ENCODE peak calls at places on chromosomes 7 and 10, in eight cellular contexts. V, J, G, N, U, L, E and M are unnamed samples.

GRCh38 chr7:155591055-155591750 is 44.8 kb upstream of the CNPY1 start:
- DNase-seq in E (no peak), G (no peak), U (no peak), V (peak; percentile 53), L (peak; percentile 63), J (no peak), N (no peak), M (no peak)

GRCh38 chr10:126122856-126123255 is 226.5 kb downstream of the FANK1 start:
- DNase-seq in U (no peak), L (no peak), G (no peak), J (no peak), E (no peak), N (no peak), V (no peak), M (no peak)

GRCh38 chr10:44723654-44724053 is 187.5 kb upstream of the TMEM72 start:
- DNase-seq in J (no peak), U (no peak), N (no peak), L (no peak), G (peak; percentile 77), E (peak; percentile 72), V (peak; percentile 76), M (peak; percentile 43)

GRCh38 chr7:95905165-95905564 is 132.8 kb downstream of the DYNC1I1 start:
- DNase-seq in U (no peak), N (no peak), G (peak; percentile 12), V (no peak), E (no peak), L (no peak), J (no peak), M (peak; percentile 9)

GRCh38 chr7:36638140-36638539 is 86.2 kb downstream of the AOAH start:
- DNase-seq in G (no peak), J (no peak), L (no peak), V (no peak), E (no peak), N (no peak), U (no peak), M (no peak)

GRCh38 chr10:69684981-69685353 is 54.9 kb downstream of the FAM241B start:
- DNase-seq in U (no peak), G (no peak), V (peak; percentile 35), J (no peak), N (no peak), E (no peak), L (no peak), M (no peak)

GRCh38 chr10:6382081-6382480 is 179.3 kb downstream of the PFKFB3 start:
- DNase-seq in V (no peak), G (no peak), U (no peak), L (no peak), E (no peak), J (no peak), N (peak; percentile 20), M (peak; percentile 67)

GRCh38 chr10:96619803-96620773 is 33.3 kb upstream of the TM9SF3 start:
- DNase-seq in V (no peak), J (no peak), U (no peak), N (no peak), L (peak; percentile 34), E (no peak), G (no peak), M (peak; percentile 36)

GRCh38 chr10:45063605-45064231 is 63.0 kb downstream of the ZNF22 start:
- DNase-seq in G (no peak), L (no peak), V (no peak), U (no peak), J (no peak), N (no peak), E (no peak), M (no peak)

GRCh38 chr10:103125323-103126267 is 67.5 kb downstream of the NT5C2 start:
- DNase-seq in G (peak; percentile 38), N (no peak), J (no peak), U (no peak), L (no peak), V (no peak), E (no peak), M (no peak)

GRCh38 chr10:71790749-71791440 is 17.6 kb upstream of the VSIR start:
- DNase-seq in J (no peak), V (no peak), E (no peak), U (no peak), N (no peak), L (no peak), G (no peak), M (no peak)
- H3K4me3 ChIP-seq in J (no peak overlapping the region), V (no peak overlapping the region), E (no peak overlapping the region), U (no peak overlapping the region), N (no peak overlapping the region), L (no peak overlapping the region), G (no peak overlapping the region), M (no peak overlapping the region)

GRCh38 chr7:82154728-82155127 is 288.8 kb downstream of the CACNA2D1 start:
- DNase-seq in G (no peak), E (no peak), N (no peak), L (no peak), V (no peak), U (no peak), J (no peak), M (no peak)

GRCh38 chr7:82153776-82154175 is 289.8 kb downstream of the CACNA2D1 start:
- DNase-seq in V (no peak), L (no peak), U (no peak), G (no peak), E (no peak), N (no peak), J (no peak), M (no peak)

GRCh38 chr7:82156938-82157337 is 286.6 kb downstream of the CACNA2D1 start:
- DNase-seq in E (no peak), V (no peak), U (no peak), J (no peak), N (no peak), G (no peak), L (no peak), M (no peak)

GRCh38 chr7:82158327-82158726 is 285.2 kb downstream of the CACNA2D1 start:
- DNase-seq in G (no peak), J (no peak), L (no peak), N (no peak), E (no peak), V (no peak), U (no peak), M (no peak)

GRCh38 chr7:82156168-82156567 is 287.4 kb downstream of the CACNA2D1 start:
- DNase-seq in J (no peak), V (no peak), N (no peak), E (no peak), L (no peak), U (no peak), G (no peak), M (no peak)
- H3K4me3 ChIP-seq in J (no peak overlapping the region), V (no peak overlapping the region), N (no peak overlapping the region), E (no peak overlapping the region), L (no peak overlapping the region), U (no peak overlapping the region), G (no peak overlapping the region), M (no peak overlapping the region)

DNA sequence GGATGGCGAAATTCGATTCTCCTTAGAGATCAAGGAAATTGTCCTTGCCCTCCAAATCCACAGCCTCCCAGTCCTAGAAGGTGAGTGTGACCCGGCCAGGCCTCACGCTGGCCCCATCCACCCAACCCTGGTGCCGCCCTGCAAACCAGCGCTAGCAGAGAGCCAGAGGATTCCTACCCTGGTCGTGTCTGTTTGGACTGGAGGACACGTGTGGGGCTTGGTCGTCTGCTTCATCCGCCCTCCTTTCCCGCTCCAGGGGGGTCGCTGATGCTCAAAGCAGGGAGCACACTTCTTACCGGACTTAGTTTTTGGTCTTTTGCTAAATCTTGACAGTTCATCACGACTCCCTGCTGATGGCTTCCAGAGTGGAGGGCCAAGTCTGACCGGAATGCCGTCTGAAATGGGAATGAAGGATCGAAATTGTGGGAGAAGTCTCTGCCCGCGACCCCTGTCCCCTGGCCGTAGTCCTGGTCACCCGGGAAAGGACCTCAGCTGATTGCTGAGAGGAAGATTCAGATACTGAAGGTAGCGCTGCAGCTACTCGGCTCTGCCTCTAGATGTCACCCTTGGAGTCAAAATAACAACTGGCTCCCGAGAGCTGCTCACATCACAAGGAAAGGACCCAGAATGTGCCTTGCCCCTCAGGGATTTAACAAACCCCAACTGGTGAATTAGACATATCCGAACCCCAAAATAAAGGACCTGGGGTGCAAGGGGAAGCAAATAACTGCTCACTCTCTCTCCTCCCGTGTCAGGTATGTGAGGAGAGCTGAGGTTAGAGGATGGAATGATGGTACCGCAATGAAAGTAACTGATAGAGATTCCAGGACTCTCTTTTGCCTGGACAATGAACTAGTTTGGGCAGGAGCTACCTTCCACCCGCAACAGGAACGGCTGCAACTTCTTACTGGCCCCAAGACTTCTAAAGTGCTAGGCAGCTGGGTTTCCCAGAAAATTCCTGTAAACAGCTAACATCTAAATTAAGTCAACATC is 23.5 kb upstream of the ORC5 start:
- DNase-seq in U (no peak), J (peak; percentile 4), N (peak; percentile 19), E (peak; percentile 32), L (peak; percentile 30), V (no peak), G (peak; percentile 54), M (peak; percentile 66)
- H3K4me3 ChIP-seq in U (no peak overlapping the region), J (no peak overlapping the region), N (no peak overlapping the region), E (no peak overlapping the region), L (no peak overlapping the region), V (no peak overlapping the region), G (no peak overlapping the region), M (no peak overlapping the region)

GRCh38 chr7:22729180-22729579 is 2.2 kb downstream of the IL6 start:
- DNase-seq in J (no peak), L (no peak), V (no peak), G (peak; percentile 4), N (no peak), U (no peak), E (no peak), M (peak; percentile 33)

GRCh38 chr7:22726345-22726848 is 603 bp upstream of the IL6 start:
- DNase-seq in V (no peak), L (no peak), E (peak; percentile 69), U (no peak), N (peak; percentile 15), J (no peak), G (peak; percentile 85), M (peak; percentile 92)

GRCh38 chr7:22728416-22729029 is 1.5 kb downstream of the IL6 start:
- DNase-seq in U (no peak), V (no peak), L (no peak), J (no peak), G (peak; percentile 32), E (no peak), N (no peak), M (peak; percentile 86)

GRCh38 chr7:22725585-22725984 is 1.4 kb upstream of the IL6 start:
- DNase-seq in N (no peak), J (no peak), L (no peak), G (peak; percentile 55), V (no peak), U (no peak), E (no peak), M (peak; percentile 36)

DNA sequence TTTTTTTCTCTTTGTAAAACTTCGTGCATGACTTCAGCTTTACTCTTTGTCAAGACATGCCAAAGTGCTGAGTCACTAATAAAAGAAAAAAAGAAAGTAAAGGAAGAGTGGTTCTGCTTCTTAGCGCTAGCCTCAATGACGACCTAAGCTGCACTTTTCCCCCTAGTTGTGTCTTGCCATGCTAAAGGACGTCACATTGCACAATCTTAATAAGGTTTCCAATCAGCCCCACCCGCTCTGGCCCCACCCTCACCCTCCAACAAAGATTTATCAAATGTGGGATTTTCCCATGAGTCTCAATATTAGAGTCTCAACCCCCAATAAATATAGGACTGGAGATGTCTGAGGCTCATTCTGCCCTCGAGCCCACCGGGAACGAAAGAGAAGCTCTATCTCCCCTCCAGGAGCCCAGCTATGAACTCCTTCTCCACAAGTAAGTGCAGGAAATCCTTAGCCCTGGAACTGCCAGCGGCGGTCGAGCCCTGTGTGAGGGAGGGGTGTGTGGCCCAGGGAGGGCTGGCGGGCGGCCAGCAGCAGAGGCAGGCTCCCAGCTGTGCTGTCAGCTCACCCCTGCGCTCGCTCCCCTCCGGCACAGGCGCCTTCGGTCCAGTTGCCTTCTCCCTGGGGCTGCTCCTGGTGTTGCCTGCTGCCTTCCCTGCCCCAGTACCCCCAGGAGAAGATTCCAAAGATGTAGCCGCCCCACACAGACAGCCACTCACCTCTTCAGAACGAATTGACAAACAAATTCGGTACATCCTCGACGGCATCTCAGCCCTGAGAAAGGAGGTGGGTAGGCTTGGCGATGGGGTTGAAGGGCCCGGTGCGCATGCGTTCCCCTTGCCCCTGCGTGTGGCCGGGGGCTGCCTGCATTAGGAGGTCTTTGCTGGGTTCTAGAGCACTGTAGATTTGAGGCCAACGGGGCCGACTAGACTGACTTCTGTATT is at the start of gene IL6:
- DNase-seq in E (peak; percentile 86), G (peak; percentile 94), V (peak; percentile 89), N (no peak), J (no peak), U (no peak), L (peak; percentile 50), M (peak; percentile 96)
- H3K4me3 ChIP-seq in E (peak within 1 kb of the TSS; percentile 23), G (peak within 1 kb of the TSS; percentile 75), V (peak within 1 kb of the TSS; percentile 45), N (no peak within 1 kb of the TSS), J (no peak within 1 kb of the TSS), U (peak within 1 kb of the TSS; percentile 35), L (no peak within 1 kb of the TSS), M (peak within 1 kb of the TSS; percentile 68)